ENCODE peak calls at places on chromosomes 6 and 20, in seven cellular contexts. One of them, this sample, is unnamed.

GRCh38 chr6:142207265-142207877 is 60.3 kb downstream of the VTA1 start:
- DNase-seq in fibroblast of lung: peak
- DNase-seq in neural crest cell: peak
- DNase-seq in fibroblast of villous mesenchyme: peak
- DNase-seq in transverse colon: peak
- DNase-seq in MM.1S: peak
- DNase-seq in SK-N-SH: peak
- DNase-seq in this sample: no peak

GRCh38 chr20:18056174-18057105 is 1.3 kb downstream of the OVOL2 start:
- DNase-seq in fibroblast of lung: peak
- DNase-seq in neural crest cell: no peak
- DNase-seq in fibroblast of villous mesenchyme: peak
- DNase-seq in transverse colon: peak
- DNase-seq in MM.1S: peak
- DNase-seq in SK-N-SH: peak
- DNase-seq in this sample: no peak

GRCh38 chr6:161417712-161418457 is 144.0 kb upstream of the AGPAT4 start:
- DNase-seq in fibroblast of lung: peak
- DNase-seq in neural crest cell: no peak
- DNase-seq in fibroblast of villous mesenchyme: peak
- DNase-seq in transverse colon: no peak
- DNase-seq in MM.1S: no peak
- DNase-seq in SK-N-SH: peak
- DNase-seq in this sample: peak

GRCh38 chr6:130376921-130377320 is 11.1 kb downstream of the TMEM200A start:
- DNase-seq in fibroblast of lung: peak
- DNase-seq in neural crest cell: no peak
- DNase-seq in fibroblast of villous mesenchyme: peak
- DNase-seq in transverse colon: no peak
- DNase-seq in MM.1S: no peak
- DNase-seq in SK-N-SH: no peak
- DNase-seq in this sample: no peak

GRCh38 chr6:40477246-40478126 is 109.7 kb downstream of the LRFN2 start:
- DNase-seq in fibroblast of lung: no peak
- DNase-seq in neural crest cell: no peak
- DNase-seq in fibroblast of villous mesenchyme: peak
- DNase-seq in transverse colon: peak
- DNase-seq in MM.1S: no peak
- DNase-seq in SK-N-SH: peak
- DNase-seq in this sample: no peak

GRCh38 chr20:45958593-45958992 is 13.4 kb downstream of the ZNF335 start:
- DNase-seq in fibroblast of lung: no peak
- DNase-seq in neural crest cell: no peak
- DNase-seq in fibroblast of villous mesenchyme: no peak
- DNase-seq in transverse colon: no peak
- DNase-seq in MM.1S: no peak
- DNase-seq in SK-N-SH: no peak
- DNase-seq in this sample: no peak

GRCh38 chr6:62999796-63000195 is 211.5 kb upstream of the FKBP1C start:
- DNase-seq in fibroblast of lung: no peak
- DNase-seq in neural crest cell: no peak
- DNase-seq in fibroblast of villous mesenchyme: no peak
- DNase-seq in transverse colon: no peak
- DNase-seq in MM.1S: no peak
- DNase-seq in SK-N-SH: no peak
- DNase-seq in this sample: no peak

GRCh38 chr6:101845172-101845571 is 451.7 kb downstream of the GRIK2 start:
- DNase-seq in fibroblast of lung: no peak
- DNase-seq in neural crest cell: no peak
- DNase-seq in fibroblast of villous mesenchyme: no peak
- DNase-seq in transverse colon: no peak
- DNase-seq in MM.1S: peak
- DNase-seq in SK-N-SH: no peak
- DNase-seq in this sample: no peak

GRCh38 chr20:64238851-64239387 is 16.6 kb upstream of the PCMTD2 start:
- DNase-seq in fibroblast of lung: no peak
- DNase-seq in neural crest cell: no peak
- DNase-seq in fibroblast of villous mesenchyme: no peak
- DNase-seq in transverse colon: no peak
- DNase-seq in MM.1S: no peak
- DNase-seq in SK-N-SH: no peak
- DNase-seq in this sample: no peak

GRCh38 chr6:111381126-111381525 is 101.9 kb downstream of the REV3L start:
- DNase-seq in fibroblast of lung: peak
- DNase-seq in neural crest cell: no peak
- DNase-seq in fibroblast of villous mesenchyme: peak
- DNase-seq in transverse colon: no peak
- DNase-seq in MM.1S: no peak
- DNase-seq in SK-N-SH: no peak
- DNase-seq in this sample: no peak

GRCh38 chr6:46491201-46491788 is at the start of gene RCAN2:
- DNase-seq in fibroblast of lung: peak
- DNase-seq in neural crest cell: peak
- DNase-seq in fibroblast of villous mesenchyme: peak
- DNase-seq in transverse colon: peak
- DNase-seq in MM.1S: peak
- DNase-seq in SK-N-SH: peak
- DNase-seq in this sample: peak

GRCh38 chr20:47024461-47024937 is 129.9 kb downstream of the EYA2 start:
- DNase-seq in fibroblast of lung: no peak
- DNase-seq in neural crest cell: no peak
- DNase-seq in fibroblast of villous mesenchyme: no peak
- DNase-seq in transverse colon: no peak
- DNase-seq in MM.1S: peak
- DNase-seq in SK-N-SH: no peak
- DNase-seq in this sample: no peak

DNA sequence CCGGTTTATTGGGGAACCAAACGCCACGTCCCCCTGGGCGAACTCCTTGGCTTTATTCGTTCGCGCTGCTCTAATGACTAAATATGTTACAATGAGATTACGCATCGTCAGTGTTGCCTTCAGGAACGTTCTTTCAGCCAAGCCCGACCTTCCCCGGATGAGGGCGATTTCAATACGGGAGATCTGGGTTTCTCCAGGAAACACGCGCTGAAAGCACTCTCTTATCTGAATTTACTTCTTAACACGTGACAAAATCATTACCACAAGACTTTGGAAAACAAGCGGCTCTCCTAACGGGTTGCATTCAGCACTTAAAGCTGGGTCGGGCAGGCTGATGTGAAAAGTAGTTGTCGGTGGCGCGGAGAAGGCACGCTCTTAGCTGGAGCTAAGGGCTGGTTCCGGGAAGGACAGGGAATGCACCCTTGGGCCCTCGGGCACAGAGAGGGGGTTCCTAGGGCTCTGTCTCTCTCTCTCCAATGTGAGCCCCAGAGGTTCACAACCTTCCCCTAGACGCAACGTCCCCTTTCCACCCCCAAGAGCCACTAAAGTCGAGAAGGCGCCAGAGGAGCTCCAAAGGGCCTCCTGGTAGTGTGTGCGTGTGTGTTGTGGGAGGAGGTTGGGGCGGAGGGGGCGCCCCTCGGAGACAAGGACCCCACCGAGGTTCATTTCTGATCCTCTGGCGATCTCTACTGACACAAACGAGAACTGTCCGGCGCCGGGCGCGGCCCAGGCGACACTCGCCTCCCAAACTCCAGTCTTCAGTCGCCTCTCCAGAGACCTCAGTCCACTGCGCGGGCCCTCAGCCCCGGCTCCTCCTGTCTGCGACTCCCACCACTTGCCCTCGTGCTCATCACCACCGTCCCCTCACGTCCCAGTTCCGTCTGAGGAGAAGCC is 7.1 kb upstream of the NKX2-2 start:
- DNase-seq in fibroblast of lung: no peak
- DNase-seq in neural crest cell: peak
- DNase-seq in fibroblast of villous mesenchyme: no peak
- DNase-seq in transverse colon: no peak
- DNase-seq in MM.1S: no peak
- DNase-seq in SK-N-SH: peak
- DNase-seq in this sample: peak
- TF ChIP-seq CTCF in fibroblast of lung: no peak
- TF ChIP-seq CTCF in neural crest cell: peak
- TF ChIP-seq CTCF in fibroblast of villous mesenchyme: no peak
- TF ChIP-seq CTCF in transverse colon: no peak
- TF ChIP-seq CTCF in MM.1S: no peak
- TF ChIP-seq CTCF in SK-N-SH: peak
- TF ChIP-seq CTCF in this sample: peak

DNA sequence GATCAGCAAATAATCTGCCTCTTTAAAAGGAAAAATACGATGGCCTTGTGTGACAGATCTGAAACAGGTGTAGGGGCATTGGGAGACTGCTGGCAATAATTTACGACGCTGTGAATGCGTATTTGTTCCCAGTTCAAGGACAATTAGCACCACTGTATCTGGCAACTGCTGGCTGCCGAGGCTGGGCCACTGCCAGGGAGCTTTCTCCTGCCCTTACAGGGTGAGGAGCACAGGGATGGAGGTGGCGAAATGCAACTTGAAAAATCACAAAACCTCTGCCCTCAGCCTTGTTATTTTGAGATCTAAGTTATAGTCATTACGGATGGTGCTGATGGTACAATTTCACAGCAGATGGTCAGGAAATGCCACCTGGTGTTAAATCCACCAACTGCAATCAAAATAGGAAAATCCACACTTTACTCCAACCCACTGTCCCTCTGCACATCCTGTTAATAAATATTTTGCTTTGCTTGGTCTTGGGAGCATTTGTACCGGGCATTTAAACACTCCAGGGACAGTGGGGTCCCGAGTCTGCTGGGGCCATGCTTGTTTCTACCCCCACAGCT is 6.4 kb downstream of the MYLK4 start:
- DNase-seq in fibroblast of lung: peak
- DNase-seq in neural crest cell: no peak
- DNase-seq in fibroblast of villous mesenchyme: peak
- DNase-seq in transverse colon: no peak
- DNase-seq in MM.1S: no peak
- DNase-seq in SK-N-SH: peak
- DNase-seq in this sample: no peak
- TF ChIP-seq CTCF in fibroblast of lung: peak
- TF ChIP-seq CTCF in neural crest cell: peak
- TF ChIP-seq CTCF in fibroblast of villous mesenchyme: peak
- TF ChIP-seq CTCF in transverse colon: no peak
- TF ChIP-seq CTCF in MM.1S: no peak
- TF ChIP-seq CTCF in SK-N-SH: peak
- TF ChIP-seq CTCF in this sample: peak

DNA sequence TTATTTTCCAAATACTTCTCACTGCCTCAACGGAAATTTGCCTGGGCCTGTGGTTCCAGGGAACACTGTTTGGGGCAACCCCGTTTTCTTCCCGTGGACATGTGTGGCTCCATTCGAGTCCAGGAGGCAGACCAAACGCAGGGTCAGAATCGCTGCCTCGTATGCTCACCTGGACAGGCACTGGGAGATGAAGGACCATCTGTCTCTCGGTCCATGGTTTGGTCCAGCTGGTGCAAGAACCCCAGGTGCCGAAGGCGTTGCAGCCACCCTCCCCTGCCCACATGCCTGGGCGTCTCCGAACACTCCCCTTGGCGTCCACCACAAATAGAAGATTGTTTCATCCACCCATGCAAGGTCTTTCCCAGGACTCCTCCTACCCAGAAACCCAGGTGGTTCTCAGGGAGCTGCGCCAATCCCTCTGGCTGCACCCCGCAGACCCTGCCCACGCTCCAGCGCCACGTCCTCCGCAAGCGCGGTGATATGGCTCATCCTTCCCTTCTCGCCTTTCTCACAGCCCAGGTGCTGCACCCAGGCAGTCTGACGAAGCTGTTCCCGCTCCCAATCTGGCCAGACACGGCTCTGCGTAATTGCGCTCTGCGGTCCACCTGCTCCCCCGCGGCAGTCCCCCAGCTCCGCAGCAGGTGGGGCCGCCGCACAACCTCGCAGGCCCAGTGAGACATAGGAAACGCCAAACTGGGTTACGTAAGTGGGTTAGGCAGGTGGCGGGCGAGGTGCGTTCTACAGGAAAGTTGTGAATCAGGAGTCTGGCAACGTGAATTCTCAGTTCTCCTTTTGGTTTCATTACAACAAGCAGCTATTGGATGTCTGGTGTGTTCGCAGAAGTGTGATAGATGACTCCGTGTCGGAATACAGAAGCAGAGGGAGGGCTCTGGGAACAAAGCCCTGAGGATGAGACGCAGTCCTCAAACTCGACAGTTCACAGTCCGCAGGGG is 146.2 kb upstream of the ECI2 start:
- DNase-seq in fibroblast of lung: peak
- DNase-seq in neural crest cell: peak
- DNase-seq in fibroblast of villous mesenchyme: peak
- DNase-seq in transverse colon: peak
- DNase-seq in MM.1S: peak
- DNase-seq in SK-N-SH: no peak
- DNase-seq in this sample: no peak
- TF ChIP-seq CTCF in fibroblast of lung: no peak
- TF ChIP-seq CTCF in neural crest cell: no peak
- TF ChIP-seq CTCF in fibroblast of villous mesenchyme: no peak
- TF ChIP-seq CTCF in transverse colon: peak
- TF ChIP-seq CTCF in MM.1S: peak
- TF ChIP-seq CTCF in SK-N-SH: peak
- TF ChIP-seq CTCF in this sample: no peak

GRCh38 chr6:144778056-144778455 is 492.9 kb downstream of the UTRN start:
- DNase-seq in fibroblast of lung: no peak
- DNase-seq in neural crest cell: no peak
- DNase-seq in fibroblast of villous mesenchyme: no peak
- DNase-seq in transverse colon: no peak
- DNase-seq in MM.1S: no peak
- DNase-seq in SK-N-SH: no peak
- DNase-seq in this sample: no peak

GRCh38 chr6:144776031-144776819 is 491.1 kb downstream of the UTRN start:
- DNase-seq in fibroblast of lung: no peak
- DNase-seq in neural crest cell: no peak
- DNase-seq in fibroblast of villous mesenchyme: no peak
- DNase-seq in transverse colon: no peak
- DNase-seq in MM.1S: no peak
- DNase-seq in SK-N-SH: no peak
- DNase-seq in this sample: no peak

GRCh38 chr6:144777249-144777648 is 492.1 kb downstream of the UTRN start:
- DNase-seq in fibroblast of lung: no peak
- DNase-seq in neural crest cell: no peak
- DNase-seq in fibroblast of villous mesenchyme: no peak
- DNase-seq in transverse colon: no peak
- DNase-seq in MM.1S: no peak
- DNase-seq in SK-N-SH: no peak
- DNase-seq in this sample: no peak

GRCh38 chr6:144781836-144782235 is 496.7 kb downstream of the UTRN start:
- DNase-seq in fibroblast of lung: no peak
- DNase-seq in neural crest cell: no peak
- DNase-seq in fibroblast of villous mesenchyme: peak
- DNase-seq in transverse colon: no peak
- DNase-seq in MM.1S: no peak
- DNase-seq in SK-N-SH: no peak
- DNase-seq in this sample: no peak

GRCh38 chr6:144778773-144779531 is 493.8 kb downstream of the UTRN start:
- DNase-seq in fibroblast of lung: no peak
- DNase-seq in neural crest cell: no peak
- DNase-seq in fibroblast of villous mesenchyme: no peak
- DNase-seq in transverse colon: no peak
- DNase-seq in MM.1S: peak
- DNase-seq in SK-N-SH: no peak
- DNase-seq in this sample: no peak
- TF ChIP-seq CTCF in fibroblast of lung: peak
- TF ChIP-seq CTCF in neural crest cell: peak
- TF ChIP-seq CTCF in fibroblast of villous mesenchyme: peak
- TF ChIP-seq CTCF in transverse colon: peak
- TF ChIP-seq CTCF in MM.1S: peak
- TF ChIP-seq CTCF in SK-N-SH: no peak
- TF ChIP-seq CTCF in this sample: peak